ENCODE peak calls at places on chromosome 15, in five cellular contexts. L is KBM-7; P is A172; C is stimulated activated CD4-positive, alpha-beta T cell treated with anti-CD3 and anti-CD28 coated beads, Interleukin-4, amount 100 ng/mL, for 1 hour; Q is BJ. H is an unnamed sample.

GRCh38 chr15:95304874-95305271 is 1025.6 kb upstream of the NR2F2 start:
- DNase-seq in L (no peak), P (no peak), C (no peak), Q (no peak), H (no peak)

GRCh38 chr15:84631706-84632272 is 22.3 kb downstream of the WDR73 start:
- DNase-seq in L (no peak), P (no peak), C (no peak), Q (no peak), H (no peak)

GRCh38 chr15:61226313-61227250 is 2.5 kb downstream of the RORA start:
- DNase-seq in L (no peak), P (no peak), C (no peak), Q (no peak), H (no peak)

GRCh38 chr15:87082576-87082975 is 1002.9 kb downstream of the AGBL1 start:
- DNase-seq in L (no peak), P (no peak), C (no peak), Q (no peak), H (no peak)

GRCh38 chr15:68204776-68205557 is at the start of gene CALML4:
- DNase-seq in L (peak), P (no peak), C (no peak), Q (no peak), H (no peak)

GRCh38 chr15:92411256-92411655 is 17.6 kb downstream of the ST8SIA2 start:
- DNase-seq in L (no peak), P (no peak), C (no peak), Q (no peak), H (no peak)

GRCh38 chr15:68154923-68155559 is 50.1 kb downstream of the CALML4 start:
- DNase-seq in L (peak), P (peak), C (peak), Q (no peak), H (peak)

GRCh38 chr15:81002254-81003022 is 1.7 kb downstream of the TLNRD1 start:
- DNase-seq in L (no peak), P (no peak), C (no peak), Q (no peak), H (no peak)

GRCh38 chr15:77650285-77650684 is 17.6 kb upstream of the LINGO1 start:
- DNase-seq in L (peak), P (no peak), C (peak), Q (no peak), H (no peak)

GRCh38 chr15:80367094-80367493 is 37.1 kb upstream of the ARNT2 start:
- DNase-seq in L (peak), P (peak), C (no peak), Q (no peak), H (peak)

H was measured in HFF-Myc.